ENCODE peak calls at places on chromosomes 13 and 19, in four cellular contexts. N is SW 1271, Z is omental fat pad, G is B cell. H is an unnamed sample.

GRCh38 chr13:92265408-92265807 is 867.0 kb downstream of the GPC5 start:
- DNase-seq in N (no peak), G (no peak), Z (no peak), H (no peak)

GRCh38 chr19:18131841-18132596 is 20.9 kb upstream of the PIK3R2 start:
- DNase-seq in Z (no peak), G (no peak), N (no peak), H (no peak)

GRCh38 chr19:5547881-5548280 is 19.9 kb downstream of the TINCR start:
- DNase-seq in G (no peak), N (no peak), Z (no peak), H (no peak)

GRCh38 chr13:50419896-50420295 is 404.7 kb downstream of the KCNRG start:
- DNase-seq in Z (no peak), G (no peak), N (no peak), H (no peak)

GRCh38 chr13:114105351-114106225 is 26.8 kb downstream of the RASA3 start:
- DNase-seq in G (no peak), Z (peak), N (no peak), H (no peak)

GRCh38 chr19:23203841-23204344 is 46.3 kb downstream of the ZNF724 start:
- DNase-seq in G (no peak), N (no peak), Z (no peak), H (no peak)

GRCh38 chr19:17847538-17848366 is at the start of gene JAK3:
- DNase-seq in Z (no peak), G (peak), N (peak), H (no peak)

GRCh38 chr19:10116866-10117616 is 2.7 kb downstream of the EIF3G start:
- DNase-seq in N (no peak), G (no peak), Z (no peak), H (no peak)

GRCh38 chr13:41767801-41768200 is 193.1 kb downstream of the VWA8 start:
- DNase-seq in N (no peak), G (no peak), Z (no peak), H (no peak)